ENCODE peak calls at places on chromosome 7, in four cellular contexts. W is iPS-NIHi11, G is HT1080, Y is glutamatergic neuron. Q is an unnamed sample.

GRCh38 chr7:106329408-106329807 is 44.6 kb upstream of the NAMPT start:
- DNase-seq in W (no peak), G (no peak), Y (no peak), Q (no peak)

GRCh38 chr7:82234457-82235049 is 209.0 kb downstream of the CACNA2D1 start:
- DNase-seq in W (no peak), G (peak), Y (no peak), Q (no peak)

GRCh38 chr7:149725916-149726315 is 47.5 kb downstream of the ZNF467 start:
- DNase-seq in W (no peak), G (no peak), Y (no peak), Q (no peak)

GRCh38 chr7:7157177-7157886 is 25.0 kb upstream of the C1GALT1 start:
- DNase-seq in W (no peak), G (peak), Y (no peak), Q (no peak)

GRCh38 chr7:129969881-129970446 is 17.2 kb upstream of the UBE2H start:
- DNase-seq in W (no peak), G (peak), Y (no peak), Q (no peak)

GRCh38 chr7:150428671-150429451 is 21.6 kb upstream of the GIMAP8 start:
- DNase-seq in W (peak), G (peak), Y (peak), Q (no peak)

GRCh38 chr7:30795161-30795943 is 24.1 kb downstream of the MINDY4 start:
- DNase-seq in W (no peak), G (no peak), Y (no peak), Q (no peak)

GRCh38 chr7:99081209-99081608 is 62.7 kb downstream of the SMURF1 start:
- DNase-seq in W (no peak), G (no peak), Y (no peak), Q (no peak)

GRCh38 chr7:42566981-42567510 is 330.0 kb upstream of the GLI3 start:
- DNase-seq in W (no peak), G (peak), Y (no peak), Q (no peak)

GRCh38 chr7:2313450-2314208 is 612 bp downstream of the SNX8 start:
- DNase-seq in W (no peak), G (peak), Y (no peak), Q (no peak)

GRCh38 chr7:157848508-157849340 is 511.9 kb downstream of the DNAJB6 start:
- DNase-seq in W (no peak), G (no peak), Y (no peak), Q (no peak)

GRCh38 chr7:22632674-22633073 is 94.3 kb upstream of the IL6 start:
- DNase-seq in W (no peak), G (no peak), Y (no peak), Q (no peak)

GRCh38 chr7:54643064-54643463 is 100.9 kb downstream of the VSTM2A start:
- DNase-seq in W (no peak), G (no peak), Y (no peak), Q (no peak)

Q was measured in WTC11.